ENCODE peak calls at places on chromosomes 5 and 9, in seven cellular contexts. B, P, I, H, R, V and F are unnamed samples.

GRCh38 chr5:90479611-90480385 is 5.1 kb downstream of the POLR3G start:
- DNase-seq in B (peak), P (no peak), I (peak), H (no peak), R (no peak), V (peak), F (no peak)

GRCh38 chr5:16776611-16777251 is 159.4 kb downstream of the MYO10 start:
- DNase-seq in B (peak), P (no peak), I (peak), H (no peak), R (no peak), V (no peak), F (no peak)

GRCh38 chr5:141668601-141669265 is 13.3 kb downstream of the ARAP3 start:
- DNase-seq in B (no peak), P (no peak), I (no peak), H (no peak), R (no peak), V (no peak), F (no peak)

GRCh38 chr5:50963647-50964584 is 297.5 kb downstream of the PARP8 start:
- DNase-seq in B (no peak), P (no peak), I (no peak), H (peak), R (no peak), V (no peak), F (no peak)

GRCh38 chr9:89878003-89878411 is 273.2 kb downstream of the GADD45G start:
- DNase-seq in B (no peak), P (no peak), I (no peak), H (no peak), R (no peak), V (no peak), F (no peak)

GRCh38 chr9:4667681-4668080 is 1.4 kb upstream of the SPATA6L start:
- DNase-seq in B (no peak), P (no peak), I (no peak), H (no peak), R (no peak), V (no peak), F (no peak)

GRCh38 chr9:125493861-125494554 is 213.0 kb downstream of the MAPKAP1 start:
- DNase-seq in B (no peak), P (no peak), I (peak), H (no peak), R (no peak), V (no peak), F (no peak)

GRCh38 chr9:95552814-95553546 is 36.2 kb upstream of the PTCH1 start:
- DNase-seq in B (no peak), P (no peak), I (no peak), H (no peak), R (no peak), V (no peak), F (no peak)

GRCh38 chr5:171367424-171368370 is 20.0 kb upstream of the NPM1 start:
- DNase-seq in B (peak), P (peak), I (peak), H (peak), R (peak), V (no peak), F (no peak)

GRCh38 chr5:142170254-142170953 is 61.8 kb downstream of the NDFIP1 start:
- DNase-seq in B (no peak), P (no peak), I (no peak), H (no peak), R (no peak), V (no peak), F (no peak)

GRCh38 chr5:178449163-178450060 is 140.8 kb downstream of the COL23A1 start:
- DNase-seq in B (no peak), P (no peak), I (no peak), H (no peak), R (no peak), V (no peak), F (no peak)

GRCh38 chr9:121881920-121882500 is 211.1 kb downstream of the TTLL11 start:
- DNase-seq in B (no peak), P (no peak), I (no peak), H (no peak), R (no peak), V (no peak), F (no peak)

GRCh38 chr5:108818613-108819272 is 71.0 kb downstream of the FER start:
- DNase-seq in B (peak), P (peak), I (peak), H (peak), R (peak), V (peak), F (peak)

GRCh38 chr5:118888556-118888955 is 99.8 kb downstream of the DTWD2 start:
- DNase-seq in B (no peak), P (no peak), I (no peak), H (no peak), R (no peak), V (no peak), F (no peak)

GRCh38 chr9:33225319-33226152 is 14.4 kb upstream of the SPINK4 start:
- DNase-seq in B (peak), P (peak), I (peak), H (peak), R (peak), V (peak), F (peak)

GRCh38 chr5:172496671-172497371 is 42.5 kb upstream of the SH3PXD2B start:
- DNase-seq in B (peak), P (peak), I (peak), H (no peak), R (no peak), V (no peak), F (no peak)

GRCh38 chr5:131264453-131265200 is 774 bp downstream of the CDC42SE2 start:
- DNase-seq in B (peak), P (no peak), I (no peak), H (peak), R (peak), V (peak), F (peak)

GRCh38 chr9:2059131-2059929 is 44.2 kb downstream of the SMARCA2 start:
- DNase-seq in B (no peak), P (no peak), I (peak), H (no peak), R (no peak), V (no peak), F (no peak)

GRCh38 chr5:89236900-89237299 is 353.9 kb upstream of the MEF2C start:
- DNase-seq in B (no peak), P (no peak), I (no peak), H (no peak), R (no peak), V (no peak), F (no peak)